ENCODE peak calls at places on chromosomes 16 and 17, in six cellular contexts. W, B, A, I, U and T are unnamed samples.

GRCh38 chr16:72596373-72596772 is 424.4 kb upstream of the PMFBP1 start:
- DNase-seq in W (no peak), A (no peak), B (no peak), I (no peak), U (no peak), T (no peak)

GRCh38 chr16:66521951-66522771 is 27.8 kb downstream of the TK2 start:
- DNase-seq in U (peak; percentile 58), B (peak; percentile 75), I (no peak), A (peak; percentile 54), W (peak; percentile 85), T (peak; percentile 93)

GRCh38 chr16:71666928-71667707 is 41.1 kb downstream of the MARVELD3 start:
- DNase-seq in B (no peak), A (no peak), U (no peak), I (no peak), W (no peak), T (no peak)

GRCh38 chr17:46071796-46072195 is 72.7 kb downstream of the STH start:
- DNase-seq in U (no peak), A (no peak), W (no peak), B (no peak), I (no peak), T (no peak)

GRCh38 chr17:29590261-29590978 is 972 bp upstream of the GIT1 start:
- DNase-seq in I (peak; percentile 77), B (peak; percentile 87), A (no peak), W (no peak), U (no peak), T (peak; percentile 82)

GRCh38 chr16:49859139-49859947 is 3.4 kb upstream of the ZNF423 start:
- DNase-seq in A (peak; percentile 67), U (peak; percentile 64), I (no peak), B (peak; percentile 45), W (no peak), T (no peak)

GRCh38 chr16:87325480-87325879 is 8.3 kb upstream of the C16orf95 start:
- DNase-seq in W (no peak), U (peak; percentile 39), I (no peak), B (peak; percentile 40), A (no peak), T (peak; percentile 14)

GRCh38 chr17:32015245-32016013 is 8.2 kb downstream of the LRRC37B start:
- DNase-seq in U (no peak), I (no peak), B (no peak), W (no peak), A (no peak), T (peak; percentile 43)

GRCh38 chr16:17258848-17259713 is 211.7 kb downstream of the XYLT1 start:
- DNase-seq in I (no peak), W (no peak), A (no peak), U (no peak), B (peak; percentile 25), T (no peak)

GRCh38 chr16:72878301-72879269 is 169.3 kb downstream of the ZFHX3 start:
- DNase-seq in I (no peak), B (peak; percentile 8), U (no peak), W (no peak), A (no peak), T (peak; percentile 62)

GRCh38 chr16:23941963-23942564 is 106.3 kb downstream of the PRKCB start:
- DNase-seq in A (no peak), U (no peak), B (no peak), W (no peak), I (no peak), T (no peak)

GRCh38 chr16:12096162-12096781 is 119.7 kb downstream of the SNX29 start:
- DNase-seq in B (peak; percentile 78), A (no peak), U (no peak), W (no peak), I (no peak), T (peak; percentile 70)

GRCh38 chr17:77615672-77616242 is 342.7 kb upstream of the TNRC6C start:
- DNase-seq in W (no peak), A (peak; percentile 26), I (no peak), B (no peak), U (no peak), T (no peak)

GRCh38 chr16:31135535-31136286 is at the start of gene PRSS8:
- DNase-seq in A (peak; percentile 95), B (no peak), I (no peak), W (no peak), U (peak; percentile 96), T (no peak)

GRCh38 chr16:31695667-31696066 is 168.0 kb downstream of the AHSP start:
- DNase-seq in U (no peak), I (no peak), B (no peak), W (peak; percentile 69), A (no peak), T (no peak)

GRCh38 chr17:13539421-13539820 is 62.3 kb downstream of the HS3ST3A1 start:
- DNase-seq in U (no peak), W (no peak), B (no peak), A (no peak), I (no peak), T (no peak)

GRCh38 chr16:54231336-54231735 is 55.3 kb downstream of the IRX3 start:
- DNase-seq in W (no peak), I (no peak), B (no peak), U (no peak), A (no peak), T (no peak)

GRCh38 chr17:37813753-37814152 is 68.9 kb upstream of the HNF1B start:
- DNase-seq in A (no peak), I (no peak), B (peak; percentile 56), U (no peak), W (no peak), T (peak; percentile 92)

GRCh38 chr16:11090947-11091785 is 146.8 kb downstream of the CLEC16A start:
- DNase-seq in I (no peak), W (no peak), B (no peak), A (no peak), U (no peak), T (no peak)

GRCh38 chr17:31677681-31678080 is 181.4 kb downstream of the COPRS start:
- DNase-seq in A (no peak), U (no peak), W (no peak), B (no peak), I (no peak), T (no peak)

GRCh38 chr17:31211352-31212012 is 85.6 kb downstream of the OMG start:
- DNase-seq in B (peak; percentile 47), A (no peak), W (no peak), U (no peak), I (no peak), T (peak; percentile 53)

GRCh38 chr17:82767041-82767754 is 15.3 kb downstream of the TBCD start:
- DNase-seq in B (peak; percentile 67), U (no peak), W (no peak), A (no peak), I (peak; percentile 14), T (peak; percentile 69)

GRCh38 chr16:14179116-14179515 is 108.0 kb downstream of the MRTFB start:
- DNase-seq in U (no peak), W (no peak), B (peak; percentile 31), A (no peak), I (no peak), T (peak; percentile 24)

GRCh38 chr17:64118452-64118979 is 11.4 kb downstream of the ERN1 start:
- DNase-seq in B (peak; percentile 45), W (peak; percentile 36), I (no peak), A (peak; percentile 79), U (no peak), T (peak; percentile 21)

GRCh38 chr17:47813512-47814031 is 8.0 kb downstream of the OSBPL7 start:
- DNase-seq in U (no peak), W (no peak), I (no peak), B (no peak), A (no peak), T (no peak)

GRCh38 chr16:3101841-3102470 is 2.9 kb upstream of the ZSCAN10 start:
- DNase-seq in B (no peak), U (no peak), I (no peak), W (no peak), A (no peak), T (no peak)

GRCh38 chr16:23367988-23368387 is 65.9 kb downstream of the SCNN1B start:
- DNase-seq in I (no peak), U (no peak), W (no peak), A (no peak), B (no peak), T (no peak)

GRCh38 chr17:59356543-59357218 is 25.2 kb downstream of the YPEL2 start:
- DNase-seq in B (peak; percentile 62), A (no peak), I (no peak), U (no peak), W (no peak), T (no peak)

GRCh38 chr16:85162478-85163277 is 50.4 kb upstream of the CIBAR2 start:
- DNase-seq in U (no peak), B (peak; percentile 95), W (no peak), A (peak; percentile 96), I (no peak), T (peak; percentile 81)

GRCh38 chr16:68760671-68761275 is 23.7 kb downstream of the CDH1 start:
- DNase-seq in I (peak; percentile 56), W (no peak), B (peak; percentile 30), U (no peak), A (no peak), T (peak; percentile 74)

GRCh38 chr16:90044111-90044551 is 24.9 kb upstream of the DBNDD1 start:
- DNase-seq in A (peak; percentile 55), B (no peak), U (no peak), I (no peak), W (no peak), T (no peak)

GRCh38 chr16:68884867-68885266 is 41.5 kb downstream of the TANGO6 start:
- DNase-seq in A (no peak), B (no peak), W (no peak), I (no peak), U (no peak), T (no peak)

GRCh38 chr17:31413871-31414589 is 22.6 kb downstream of the RAB11FIP4 start:
- DNase-seq in I (peak; percentile 67), B (peak; percentile 89), W (no peak), A (no peak), U (no peak), T (peak; percentile 81)

GRCh38 chr17:81420769-81421462 is 25.7 kb downstream of the BAHCC1 start:
- DNase-seq in I (peak; percentile 79), B (peak; percentile 77), W (no peak), U (no peak), A (peak; percentile 84), T (no peak)

GRCh38 chr17:76958974-76959373 is 90.8 kb downstream of the MGAT5B start:
- DNase-seq in A (no peak), I (no peak), B (no peak), U (no peak), W (no peak), T (no peak)

GRCh38 chr16:24504467-24505345 is 34.7 kb upstream of the RBBP6 start:
- DNase-seq in I (peak; percentile 26), B (peak; percentile 79), U (no peak), A (peak; percentile 27), W (peak; percentile 70), T (peak; percentile 71)